ENCODE peak calls at places on chromosomes 3 and 15, in six cellular contexts. H, V, K, Z, T and G are unnamed samples.

GRCh38 chr3:191882289-191882688 is 421.3 kb downstream of the PYDC2 start:
- DNase-seq in H (no peak), V (no peak), K (no peak), Z (no peak), T (no peak), G (no peak)

GRCh38 chr15:71595846-71596553 is 214.4 kb upstream of the NR2E3 start:
- DNase-seq in H (no peak), V (no peak), K (no peak), Z (no peak), T (peak; percentile 45), G (no peak)

GRCh38 chr15:22989576-22990477 is 9.7 kb upstream of the CYFIP1 start:
- DNase-seq in H (no peak), V (no peak), K (no peak), Z (peak; percentile 37), T (no peak), G (no peak)

GRCh38 chr15:23538657-23539056 is 26.8 kb upstream of the MKRN3 start:
- DNase-seq in H (no peak), V (no peak), K (no peak), Z (no peak), T (no peak), G (no peak)

GRCh38 chr3:125357032-125357658 is 18.0 kb downstream of the ZNF148 start:
- DNase-seq in H (peak; percentile 53), V (peak; percentile 42), K (peak; percentile 31), Z (no peak), T (no peak), G (peak; percentile 11)

GRCh38 chr3:8981296-8981695 is 18.0 kb upstream of the RAD18 start:
- DNase-seq in H (no peak), V (no peak), K (no peak), Z (no peak), T (no peak), G (no peak)

GRCh38 chr3:187084580-187084979 is 54.7 kb downstream of the RPL39L start:
- DNase-seq in H (no peak), V (no peak), K (no peak), Z (no peak), T (no peak), G (no peak)

GRCh38 chr15:66854012-66854965 is 152.3 kb downstream of the SMAD6 start:
- DNase-seq in H (no peak), V (no peak), K (no peak), Z (peak; percentile 67), T (no peak), G (no peak)

GRCh38 chr15:90211440-90212168 is 10.5 kb downstream of the SEMA4B start:
- DNase-seq in H (no peak), V (no peak), K (no peak), Z (no peak), T (no peak), G (no peak)

GRCh38 chr15:77580991-77581682 is 51.6 kb downstream of the LINGO1 start:
- DNase-seq in H (no peak), V (peak; percentile 73), K (peak; percentile 82), Z (no peak), T (no peak), G (no peak)

GRCh38 chr3:52245322-52246263 is at the start of gene PPM1M:
- DNase-seq in H (peak; percentile 49), V (no peak), K (no peak), Z (peak; percentile 80), T (peak; percentile 46), G (peak; percentile 27)

GRCh38 chr3:106168941-106169340 is 300.1 kb upstream of the CBLB start:
- DNase-seq in H (no peak), V (no peak), K (no peak), Z (no peak), T (no peak), G (no peak)

GRCh38 chr3:194671511-194671899 is 486 bp downstream of the LSG1 start:
- DNase-seq in H (peak; percentile 7), V (no peak), K (no peak), Z (no peak), T (peak; percentile 34), G (no peak)

GRCh38 chr3:172627057-172627809 is 83.6 kb downstream of the NCEH1 start:
- DNase-seq in H (no peak), V (no peak), K (no peak), Z (no peak), T (no peak), G (no peak)